ENCODE peak calls at places on chromosomes 3 and 15, in nine cellular contexts. E, T, K, Q, C, I, M, Y and D are unnamed samples.

GRCh38 chr3:157176108-157176507 is 16.2 kb upstream of the CCNL1 start:
- DNase-seq in E (no peak), T (peak), K (no peak), Q (no peak), C (no peak), I (no peak), M (no peak), Y (no peak), D (no peak)

GRCh38 chr3:36372534-36372935 is 7.8 kb upstream of the STAC start:
- DNase-seq in E (peak), T (no peak), K (no peak), Q (no peak), C (no peak), I (no peak), M (no peak), Y (no peak), D (no peak)

GRCh38 chr3:126672340-126672739 is 17.4 kb upstream of the TXNRD3 start:
- DNase-seq in E (no peak), T (no peak), K (no peak), Q (no peak), C (no peak), I (no peak), M (no peak), Y (no peak), D (no peak)

GRCh38 chr3:179956416-179956830 is 80.3 kb downstream of the PEX5L start:
- DNase-seq in E (no peak), T (no peak), K (peak), Q (peak), C (peak), I (no peak), M (no peak), Y (no peak), D (no peak)

GRCh38 chr3:55558316-55558715 is 71.2 kb upstream of the WNT5A start:
- DNase-seq in E (no peak), T (peak), K (no peak), Q (no peak), C (no peak), I (no peak), M (no peak), Y (no peak), D (no peak)

GRCh38 chr3:16837602-16838001 is 47.2 kb upstream of the PLCL2 start:
- DNase-seq in E (no peak), T (no peak), K (no peak), Q (no peak), C (no peak), I (no peak), M (no peak), Y (no peak), D (no peak)

GRCh38 chr15:39501366-39501765 is 79.5 kb upstream of the THBS1 start:
- DNase-seq in E (no peak), T (peak), K (no peak), Q (no peak), C (no peak), I (no peak), M (no peak), Y (no peak), D (no peak)

GRCh38 chr3:164897335-164897734 is 181.0 kb downstream of the SI start:
- DNase-seq in E (no peak), T (no peak), K (no peak), Q (no peak), C (no peak), I (no peak), M (no peak), Y (no peak), D (no peak)

GRCh38 chr3:53806182-53807116 is 39.8 kb downstream of the CHDH start:
- DNase-seq in E (peak), T (peak), K (no peak), Q (no peak), C (peak), I (peak), M (no peak), Y (peak), D (no peak)

GRCh38 chr3:187318819-187319616 is 27.5 kb upstream of the MASP1 start:
- DNase-seq in E (peak), T (peak), K (peak), Q (peak), C (no peak), I (peak), M (peak), Y (peak), D (peak)

GRCh38 chr3:42755681-42756578 is 17.1 kb downstream of the CCDC13 start:
- DNase-seq in E (no peak), T (peak), K (peak), Q (no peak), C (no peak), I (no peak), M (peak), Y (peak), D (no peak)

GRCh38 chr3:171768281-171768925 is 41.9 kb downstream of the PLD1 start:
- DNase-seq in E (no peak), T (no peak), K (no peak), Q (no peak), C (no peak), I (no peak), M (no peak), Y (no peak), D (no peak)

GRCh38 chr3:13157986-13158385 is 84.8 kb upstream of the IQSEC1 start:
- DNase-seq in E (no peak), T (no peak), K (no peak), Q (no peak), C (no peak), I (no peak), M (no peak), Y (no peak), D (no peak)

GRCh38 chr3:197599089-197599765 is 43.5 kb upstream of the BDH1 start:
- DNase-seq in E (peak), T (peak), K (peak), Q (peak), C (peak), I (peak), M (peak), Y (peak), D (peak)
- TF ChIP-seq CTCF in E (peak), T (peak), K (peak), Q (peak), C (peak), I (peak), M (peak), Y (peak), D (peak)

GRCh38 chr15:74053941-74054529 is 28.3 kb downstream of the GOLGA6A start:
- DNase-seq in E (peak), T (peak), K (peak), Q (peak), C (peak), I (peak), M (peak), Y (peak), D (peak)
- TF ChIP-seq CTCF in E (peak), T (peak), K (peak), Q (no peak), C (peak), I (no peak), M (peak), Y (peak), D (peak)

DNA sequence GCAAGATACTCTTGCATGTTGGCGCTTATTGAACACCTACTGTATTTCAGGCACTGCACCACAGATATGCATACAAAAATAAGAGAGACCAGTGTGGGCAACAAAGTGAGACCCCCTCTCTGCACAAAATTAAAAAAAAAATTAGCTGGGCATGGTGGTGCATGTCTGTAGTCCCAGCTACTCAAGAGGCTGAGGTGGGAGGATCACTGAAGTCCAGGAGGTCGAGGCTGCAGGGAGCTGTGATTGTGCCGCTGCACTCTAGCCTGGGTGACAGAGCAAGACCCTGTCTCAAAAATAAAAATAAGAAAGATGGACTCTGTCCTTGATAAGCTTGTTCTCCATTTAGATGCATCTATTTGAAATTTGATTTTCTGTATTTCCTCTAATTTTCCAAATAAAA is 20.8 kb downstream of the FEM1B start:
- DNase-seq in E (no peak), T (no peak), K (no peak), Q (no peak), C (no peak), I (no peak), M (no peak), Y (no peak), D (no peak)
- TF ChIP-seq CTCF in E (no peak), T (no peak), K (no peak), Q (no peak), C (no peak), I (no peak), M (no peak), Y (no peak), D (no peak)

GRCh38 chr3:192188218-192188835 is 539.0 kb downstream of the FGF12 start:
- DNase-seq in E (peak), T (peak), K (peak), Q (peak), C (no peak), I (no peak), M (peak), Y (peak), D (peak)
- TF ChIP-seq CTCF in E (peak), T (peak), K (peak), Q (peak), C (peak), I (no peak), M (peak), Y (peak), D (peak)

GRCh38 chr3:107117922-107118576 is 259.2 kb upstream of the CCDC54 start:
- DNase-seq in E (peak), T (peak), K (peak), Q (no peak), C (no peak), I (no peak), M (no peak), Y (peak), D (no peak)
- TF ChIP-seq CTCF in E (peak), T (peak), K (peak), Q (peak), C (peak), I (no peak), M (no peak), Y (peak), D (peak)